ENCODE peak calls at places on chromosomes 11 and 22, in seven cellular contexts. W, B, Y, H, Z, S and L are unnamed samples.

GRCh38 chr22:23251445-23252093 is 71.3 kb downstream of the BCR start:
- DNase-seq in W (peak; percentile 6), B (no peak), Y (no peak), H (no peak), Z (no peak), S (peak; percentile 61), L (peak; percentile 54)

GRCh38 chr11:58530236-58530635 is 22.3 kb upstream of the OR5B21 start:
- DNase-seq in W (no peak), B (no peak), Y (no peak), H (no peak), Z (no peak), S (no peak), L (no peak)

GRCh38 chr11:113643701-113644100 is 62.4 kb downstream of the TMPRSS5 start:
- DNase-seq in W (no peak), B (no peak), Y (no peak), H (no peak), Z (no peak), S (no peak), L (no peak)

GRCh38 chr11:3147257-3147619 is 17.9 kb downstream of the OSBPL5 start:
- DNase-seq in W (no peak), B (no peak), Y (no peak), H (no peak), Z (peak; percentile 77), S (no peak), L (no peak)

GRCh38 chr11:68962527-68963250 is 18.1 kb downstream of the MRGPRD start:
- DNase-seq in W (no peak), B (no peak), Y (no peak), H (peak; percentile 68), Z (no peak), S (no peak), L (no peak)

GRCh38 chr11:115616941-115617340 is 112.7 kb upstream of the CADM1 start:
- DNase-seq in W (no peak), B (no peak), Y (no peak), H (no peak), Z (no peak), S (no peak), L (no peak)

GRCh38 chr11:70539360-70540095 is 141.2 kb downstream of the CTTN start:
- DNase-seq in W (no peak), B (no peak), Y (no peak), H (no peak), Z (no peak), S (no peak), L (no peak)

GRCh38 chr11:86152006-86152862 is 83.3 kb upstream of the PICALM start:
- DNase-seq in W (no peak), B (no peak), Y (no peak), H (no peak), Z (no peak), S (no peak), L (no peak)

GRCh38 chr11:10294289-10294953 is 402 bp upstream of the SBF2 start:
- DNase-seq in W (peak; percentile 41), B (peak; percentile 55), Y (peak; percentile 48), H (peak; percentile 83), Z (peak; percentile 46), S (no peak), L (peak; percentile 62)

GRCh38 chr11:86803641-86804040 is 3.3 kb downstream of the PRSS23 start:
- DNase-seq in W (no peak), B (no peak), Y (no peak), H (no peak), Z (no peak), S (no peak), L (no peak)

GRCh38 chr11:102226702-102227101 is 90.6 kb upstream of the BIRC3 start:
- DNase-seq in W (no peak), B (peak; percentile 11), Y (no peak), H (no peak), Z (no peak), S (no peak), L (no peak)

GRCh38 chr11:47393163-47394049 is 15.0 kb upstream of the SLC39A13 start:
- DNase-seq in W (no peak), B (no peak), Y (peak; percentile 33), H (peak; percentile 78), Z (peak; percentile 77), S (no peak), L (no peak)

GRCh38 chr11:2891291-2891690 is 5.7 kb upstream of the CDKN1C start:
- DNase-seq in W (no peak), B (no peak), Y (no peak), H (no peak), Z (no peak), S (no peak), L (no peak)

GRCh38 chr11:16893456-16894076 is 120.6 kb downstream of the PLEKHA7 start:
- DNase-seq in W (no peak), B (peak; percentile 40), Y (no peak), H (no peak), Z (no peak), S (no peak), L (no peak)

GRCh38 chr11:119205080-119205479 is 1.1 kb upstream of the CBL start:
- DNase-seq in W (no peak), B (no peak), Y (no peak), H (no peak), Z (peak; percentile 28), S (no peak), L (peak; percentile 66)

GRCh38 chr22:35582861-35583670 is 34.1 kb downstream of the MB start:
- DNase-seq in W (peak; percentile 86), B (peak; percentile 58), Y (peak; percentile 73), H (peak; percentile 86), Z (peak; percentile 63), S (peak; percentile 67), L (peak; percentile 45)

GRCh38 chr22:46931881-46932280 is 169.4 kb downstream of the TBC1D22A start:
- DNase-seq in W (no peak), B (no peak), Y (no peak), H (no peak), Z (no peak), S (no peak), L (no peak)

GRCh38 chr11:32895471-32895870 is 2.9 kb downstream of the QSER1 start:
- DNase-seq in W (no peak), B (no peak), Y (no peak), H (no peak), Z (no peak), S (no peak), L (no peak)

GRCh38 chr11:95764267-95764898 is 25.2 kb downstream of the FAM76B start:
- DNase-seq in W (peak; percentile 13), B (no peak), Y (no peak), H (no peak), Z (no peak), S (no peak), L (no peak)

GRCh38 chr22:38080847-38081635 is 2.9 kb downstream of the SLC16A8 start:
- DNase-seq in W (no peak), B (no peak), Y (peak; percentile 49), H (no peak), Z (no peak), S (peak; percentile 39), L (peak; percentile 58)

GRCh38 chr22:37486224-37486845 is at the start of gene MFNG:
- DNase-seq in W (peak; percentile 54), B (peak; percentile 24), Y (peak; percentile 83), H (peak; percentile 77), Z (peak; percentile 58), S (peak; percentile 78), L (peak; percentile 73)

GRCh38 chr22:28034760-28035401 is 115.8 kb upstream of the PITPNB start:
- DNase-seq in W (no peak), B (peak; percentile 79), Y (peak; percentile 70), H (peak; percentile 92), Z (peak; percentile 99), S (peak; percentile 78), L (no peak)

GRCh38 chr11:34194576-34195335 is 89.3 kb downstream of the NAT10 start:
- DNase-seq in W (no peak), B (no peak), Y (no peak), H (no peak), Z (no peak), S (no peak), L (no peak)

GRCh38 chr11:123729602-123730001 is 11.9 kb downstream of the ZNF202 start:
- DNase-seq in W (no peak), B (no peak), Y (no peak), H (no peak), Z (no peak), S (no peak), L (no peak)

GRCh38 chr11:111327908-111328624 is 29.7 kb downstream of the POU2AF3 start:
- DNase-seq in W (no peak), B (peak; percentile 75), Y (no peak), H (peak; percentile 82), Z (peak; percentile 80), S (peak; percentile 91), L (no peak)

GRCh38 chr11:45209904-45210699 is 63.7 kb downstream of the PRDM11 start:
- DNase-seq in W (no peak), B (peak; percentile 78), Y (peak; percentile 97), H (peak; percentile 98), Z (peak; percentile 79), S (peak; percentile 45), L (peak; percentile 62)
- TF ChIP-seq POLR2A in W (no peak), B (no peak), Y (no peak), H (peak; percentile 44), Z (no peak), S (no peak), L (no peak)

GRCh38 chr11:20035375-20035700 is 124.9 kb downstream of the DBX1 start:
- DNase-seq in W (no peak), B (no peak), Y (no peak), H (no peak), Z (no peak), S (no peak), L (no peak)
- TF ChIP-seq POLR2A in W (no peak), B (no peak), Y (no peak), H (no peak), Z (no peak), S (no peak), L (no peak)

GRCh38 chr22:39463931-39464390 is 7.1 kb downstream of the MGAT3 start:
- DNase-seq in W (no peak), B (peak; percentile 16), Y (no peak), H (no peak), Z (peak; percentile 81), S (no peak), L (peak; percentile 88)
- TF ChIP-seq POLR2A in W (no peak), B (no peak), Y (no peak), H (no peak), Z (no peak), S (no peak), L (no peak)

GRCh38 chr11:67442504-67443398 is 525 bp downstream of the CORO1B start:
- DNase-seq in W (no peak), B (no peak), Y (no peak), H (no peak), Z (no peak), S (no peak), L (no peak)
- TF ChIP-seq POLR2A in W (no peak), B (no peak), Y (no peak), H (no peak), Z (no peak), S (no peak), L (no peak)

DNA sequence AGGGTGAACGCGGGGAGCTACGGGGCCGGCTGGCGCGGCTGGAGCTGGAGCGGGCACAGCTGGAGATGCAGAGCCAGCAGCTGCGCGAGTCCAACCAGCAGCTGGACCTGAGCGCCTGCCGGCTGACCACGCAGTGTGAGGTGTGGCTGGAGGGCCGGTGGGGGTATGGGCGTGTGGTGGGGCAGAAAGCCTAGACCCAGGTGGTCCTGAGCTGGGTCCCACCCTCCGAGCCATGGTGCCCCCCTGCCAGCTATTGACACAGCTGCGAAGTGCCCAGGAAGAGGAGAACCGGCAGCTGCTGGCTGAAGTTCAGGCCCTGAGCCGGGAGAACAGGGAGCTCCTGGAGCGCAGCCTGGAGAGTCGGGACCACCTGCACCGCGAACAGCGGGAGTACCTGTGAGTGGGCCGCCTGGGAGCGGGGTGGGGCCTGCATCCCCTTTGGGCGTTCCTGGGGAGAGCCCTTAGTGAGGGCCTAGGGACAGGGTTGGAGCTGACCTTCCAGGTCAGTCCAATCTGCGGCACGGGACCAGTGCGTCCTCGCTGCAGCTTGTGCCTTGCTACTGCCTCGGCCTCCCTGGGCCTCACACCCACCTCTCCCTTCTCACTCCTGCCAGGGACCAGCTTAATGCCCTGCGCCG is 5.7 kb upstream of the RPS6KA4 start:
- DNase-seq in W (no peak), B (no peak), Y (no peak), H (no peak), Z (no peak), S (no peak), L (peak; percentile 53)
- TF ChIP-seq POLR2A in W (no peak), B (no peak), Y (no peak), H (no peak), Z (no peak), S (no peak), L (no peak)